ENCODE peak calls at places on chromosomes 4 and X, in four cellular contexts. L is A673, W is ascending aorta, Q is Karpas-422. C is an unnamed sample.

GRCh38 chrX:105461013-105461412 is 240.5 kb upstream of the TEX13A start:
- DNase-seq in Q (no peak), L (no peak), W (no peak), C (no peak)

GRCh38 chr4:91840359-91840758 is 463.4 kb upstream of the GRID2 start:
- DNase-seq in L (no peak), Q (no peak), W (no peak), C (no peak)

GRCh38 chr4:163591614-163592020 is 97.1 kb downstream of the TMA16 start:
- DNase-seq in Q (peak; percentile 94), W (no peak), L (no peak), C (no peak)

GRCh38 chr4:108693211-108693610 is 42.8 kb downstream of the OSTC start:
- DNase-seq in L (no peak), W (no peak), Q (no peak), C (no peak)

GRCh38 chrX:110965409-110965808 is 130.6 kb upstream of the PAK3 start:
- DNase-seq in Q (no peak), L (no peak), W (no peak), C (no peak)

GRCh38 chrX:77918568-77918967 is 8.1 kb downstream of the ATP7A start:
- DNase-seq in L (no peak), Q (no peak), W (no peak), C (no peak)

GRCh38 chrX:103630171-103630511 is 1.4 kb downstream of the TCEAL1 start:
- DNase-seq in Q (no peak), L (no peak), W (no peak), C (no peak)

GRCh38 chr4:87896020-87896621 is 63.4 kb downstream of the MEPE start:
- DNase-seq in W (peak; percentile 72), Q (no peak), L (peak; percentile 94), C (no peak)

GRCh38 chrX:47706575-47706974 is 47.6 kb upstream of the UXT start:
- DNase-seq in L (no peak), Q (no peak), W (no peak), C (no peak)

GRCh38 chr4:15488136-15488535 is 18.5 kb downstream of the CC2D2A start:
- DNase-seq in Q (no peak), L (no peak), W (no peak), C (no peak)

GRCh38 chr4:27702710-27703431 is 842.2 kb downstream of the STIM2 start:
- DNase-seq in W (no peak), L (peak; percentile 28), Q (no peak), C (no peak)

GRCh38 chr4:141913928-141914327 is 277.5 kb downstream of the IL15 start:
- DNase-seq in W (no peak), L (no peak), Q (no peak), C (no peak)

GRCh38 chr4:165360041-165360782 is 18.6 kb upstream of the CPE start:
- DNase-seq in W (no peak), L (no peak), Q (no peak), C (no peak)
- H3K4me1 ChIP-seq in W (no peaks in the 10 kb centered on the region), L (no peaks in the 10 kb centered on the region), Q (no peaks in the 10 kb centered on the region), C (no peaks in the 10 kb centered on the region)

DNA sequence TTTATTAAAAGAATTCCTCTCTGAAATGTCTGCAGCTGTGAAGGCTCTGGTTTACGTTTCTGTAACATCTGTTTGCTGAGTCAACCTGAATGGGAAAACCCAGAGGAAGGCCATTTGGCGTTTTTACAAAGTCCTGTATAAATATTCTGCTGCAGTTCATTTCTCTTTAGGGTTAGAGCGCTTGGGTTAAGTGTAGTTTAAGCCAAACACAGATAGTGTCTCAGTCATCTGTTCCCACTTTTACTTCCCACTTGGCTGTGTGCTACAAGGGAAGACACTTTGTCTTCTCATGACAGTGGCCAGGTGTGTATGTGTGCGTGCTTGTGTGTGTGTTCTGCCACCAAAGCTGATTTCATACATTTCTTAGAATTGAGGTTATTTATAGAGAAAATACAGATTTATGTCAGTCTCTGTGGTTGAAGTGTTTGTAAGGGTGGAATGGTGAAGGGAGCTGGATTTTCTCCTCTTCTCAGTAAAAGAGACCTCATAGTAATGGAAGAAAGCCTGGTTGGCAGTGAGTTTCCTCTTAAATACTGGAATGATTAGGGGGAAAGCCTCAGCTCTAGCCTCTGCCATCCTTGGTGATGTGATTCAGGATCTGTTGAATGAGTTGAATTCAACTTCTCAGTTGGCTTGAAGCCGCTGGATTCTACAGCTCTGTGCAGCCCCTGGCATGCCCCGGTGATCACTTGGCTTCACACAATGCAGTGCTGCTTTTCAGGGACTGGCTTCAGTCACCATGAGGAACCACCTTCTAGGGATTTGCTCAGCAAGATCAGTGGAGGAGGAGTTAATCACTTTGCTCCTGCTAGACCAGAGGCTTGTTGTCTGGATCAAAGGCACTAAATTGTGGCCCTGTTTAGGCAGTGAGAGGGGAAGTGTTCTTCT is 50.6 kb downstream of the JADE1 start:
- DNase-seq in W (no peak), Q (no peak), L (no peak), C (no peak)
- H3K36me3 ChIP-seq in W (peaks cover 61% of the 10 kb centered on the region), Q (peaks cover 74% of the 10 kb centered on the region), L (peaks cover 71% of the 10 kb centered on the region), C (peaks cover 64% of the 10 kb centered on the region)

DNA sequence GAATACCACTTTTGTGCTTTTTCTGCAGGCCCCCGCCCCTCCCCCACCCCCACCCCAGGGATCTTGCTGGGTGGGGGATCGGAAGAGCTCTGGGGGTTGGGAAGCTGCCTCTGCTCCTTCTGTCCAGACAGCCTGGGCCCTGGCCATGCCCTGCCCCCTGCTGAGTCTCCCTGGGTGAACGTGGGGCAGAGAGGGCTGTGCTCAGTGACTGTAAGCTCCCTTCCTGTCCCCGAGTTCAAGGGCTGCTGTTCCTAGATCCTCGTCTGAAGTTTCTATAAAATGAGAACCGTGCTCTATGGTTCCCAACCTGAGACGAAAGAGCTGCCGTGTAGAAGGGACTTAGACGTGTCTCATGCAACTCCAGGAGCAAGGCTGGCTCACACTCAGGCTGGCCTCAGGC is 105.0 kb downstream of the SORCS2 start:
- DNase-seq in Q (no peak), L (no peak), W (no peak), C (no peak)
- H3K9me3 ChIP-seq in Q (no peaks in the 10 kb centered on the region), L (no peaks in the 10 kb centered on the region), W (no peaks in the 10 kb centered on the region), C (no peaks in the 10 kb centered on the region)

GRCh38 chrX:10529344-10529743 is 91.0 kb downstream of the MID1 start:
- DNase-seq in W (no peak), L (no peak), Q (no peak), C (no peak)

GRCh38 chrX:10536744-10537143 is 83.6 kb downstream of the MID1 start:
- DNase-seq in L (no peak), Q (no peak), W (no peak), C (no peak)

GRCh38 chrX:10534611-10535010 is 85.8 kb downstream of the MID1 start:
- DNase-seq in W (no peak), Q (no peak), L (no peak), C (no peak)

GRCh38 chrX:10533686-10534365 is 86.6 kb downstream of the MID1 start:
- DNase-seq in W (no peak), L (no peak), Q (no peak), C (no peak)

GRCh38 chrX:10531927-10532326 is 88.5 kb downstream of the MID1 start:
- DNase-seq in L (no peak), Q (no peak), W (no peak), C (no peak)
- H3K4me1 ChIP-seq in L (no peaks in the 10 kb centered on the region), Q (no peaks in the 10 kb centered on the region), W (no peaks in the 10 kb centered on the region), C (no peaks in the 10 kb centered on the region)

GRCh38 chrX:69123481-69123880 is 41.8 kb downstream of the PJA1 start:
- DNase-seq in L (no peak), W (no peak), Q (no peak), C (no peak)
- H3K36me3 ChIP-seq in L (no peaks in the 10 kb centered on the region), W (no peaks in the 10 kb centered on the region), Q (no peaks in the 10 kb centered on the region), C (no peaks in the 10 kb centered on the region)

GRCh38 chr4:154064244-154064643 is 275.4 kb upstream of the SFRP2 start:
- DNase-seq in W (no peak), Q (no peak), L (no peak), C (no peak)
- H3K9me3 ChIP-seq in W (peaks cover 14% of the 10 kb centered on the region), Q (peaks cover 29% of the 10 kb centered on the region), L (no peaks in the 10 kb centered on the region), C (peaks cover 3% of the 10 kb centered on the region)

DNA sequence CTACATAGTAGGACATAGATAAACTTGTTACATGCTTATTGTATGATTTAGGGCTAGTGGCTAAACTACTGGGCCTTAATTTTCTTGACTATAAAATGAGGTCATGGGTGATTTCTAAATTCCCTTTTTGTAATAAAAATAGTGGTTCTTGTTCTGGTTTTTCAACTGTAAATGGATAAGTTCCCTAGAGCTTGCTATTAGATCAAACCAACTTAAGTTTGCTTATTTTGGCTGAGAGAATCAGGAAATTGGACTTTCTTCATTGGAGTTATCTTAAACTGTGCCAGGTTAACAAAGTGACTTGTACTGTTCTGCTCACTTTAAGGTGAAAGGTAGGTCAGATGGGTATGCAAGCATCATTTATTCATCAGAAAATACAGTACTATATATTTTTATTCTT is 78.3 kb downstream of the PDLIM5 start:
- DNase-seq in L (no peak), W (no peak), Q (no peak), C (no peak)
- H3K4me1 ChIP-seq in L (peaks cover 60% of the 10 kb centered on the region), W (no peaks in the 10 kb centered on the region), Q (peaks cover 35% of the 10 kb centered on the region), C (no peaks in the 10 kb centered on the region)

GRCh38 chr4:84782517-84782916 is 184.0 kb downstream of the WDFY3 start:
- DNase-seq in L (no peak), Q (no peak), W (no peak), C (no peak)
- H3K36me3 ChIP-seq in L (peaks cover 29% of the 10 kb centered on the region), Q (no peaks in the 10 kb centered on the region), W (peaks cover 41% of the 10 kb centered on the region), C (no peaks in the 10 kb centered on the region)

GRCh38 chr4:1290165-1290977 is 680 bp downstream of the MAEA start:
- DNase-seq in Q (peak; percentile 58), W (no peak), L (no peak), C (no peak)
- H3K9me3 ChIP-seq in Q (peaks cover 2% of the 10 kb centered on the region), W (no peaks in the 10 kb centered on the region), L (no peaks in the 10 kb centered on the region), C (no peaks in the 10 kb centered on the region)

C was measured in effector memory CD4-positive, alpha-beta T cell.